ENCODE peak calls at places on chromosomes 1 and 21, in seven cellular contexts. Q, L, V, R, N, C and J are unnamed samples. For H3K36me3 and H3K4me1, the result is how much of the 10 kb centered on the place peaks cover.

GRCh38 chr21:46211786-46212720 is 16.5 kb downstream of the LSS start:
- DNase-seq in Q (peak), V (no peak), L (no peak), N (no peak), R (no peak), C (no peak), J (no peak)

GRCh38 chr1:166164995-166165660 is 1.7 kb downstream of the FAM78B start:
- DNase-seq in Q (peak), V (peak), C (peak), L (peak), N (peak), R (peak), J (peak)

GRCh38 chr1:230300322-230301301 is 125.5 kb downstream of the PGBD5 start:
- DNase-seq in V (no peak), L (no peak), N (no peak), Q (no peak), C (no peak), R (no peak), J (no peak)

GRCh38 chr1:158013840-158014520 is 20.5 kb downstream of the KIRREL1 start:
- DNase-seq in L (no peak), R (no peak), C (peak), N (no peak), Q (no peak), V (no peak), J (peak)

GRCh38 chr1:3226191-3226590 is 157.2 kb downstream of the PRDM16 start:
- DNase-seq in C (no peak), V (no peak), N (no peak), L (no peak), R (no peak), Q (no peak), J (no peak)

GRCh38 chr1:17305576-17306095 is 2.4 kb upstream of the PADI4 start:
- DNase-seq in Q (no peak), C (no peak), R (no peak), L (no peak), N (no peak), V (no peak), J (no peak)

GRCh38 chr1:93411000-93411399 is 36.9 kb upstream of the FNBP1L start:
- DNase-seq in R (no peak), C (peak), N (peak), Q (no peak), V (no peak), L (no peak), J (no peak)

GRCh38 chr1:41977329-41977728 is 58.6 kb upstream of the HIVEP3 start:
- DNase-seq in V (no peak), L (no peak), R (no peak), Q (no peak), C (no peak), N (no peak), J (no peak)

GRCh38 chr1:92923664-92924063 is 37.6 kb downstream of the DIPK1A start:
- DNase-seq in Q (no peak), C (no peak), V (no peak), N (no peak), L (no peak), R (no peak), J (peak)

GRCh38 chr1:112793631-112794565 is 78.8 kb upstream of the PPM1J start:
- DNase-seq in V (no peak), N (no peak), C (no peak), R (no peak), L (peak), Q (peak), J (no peak)

GRCh38 chr1:81714636-81715035 is 86.1 kb upstream of the ADGRL2 start:
- DNase-seq in N (no peak), C (no peak), Q (no peak), R (no peak), V (no peak), L (no peak), J (no peak)

GRCh38 chr1:53550201-53550741 is 91.1 kb downstream of the DMRTB1 start:
- DNase-seq in L (peak), R (no peak), V (peak), N (no peak), C (peak), Q (peak), J (no peak)

GRCh38 chr1:47814592-47815436 is 182.4 kb downstream of the TRABD2B start:
- DNase-seq in L (no peak), Q (no peak), R (no peak), V (no peak), N (no peak), C (no peak), J (no peak)

GRCh38 chr1:158199840-158200239 is 19.1 kb downstream of the CD1D start:
- DNase-seq in L (no peak), V (no peak), C (no peak), R (peak), N (no peak), Q (no peak), J (no peak)

GRCh38 chr1:166603296-166603695 is 236.0 kb upstream of the POGK start:
- DNase-seq in V (no peak), L (no peak), N (no peak), R (no peak), Q (no peak), C (no peak), J (no peak)

GRCh38 chr1:54327386-54328116 is 78.6 kb downstream of the SSBP3 start:
- DNase-seq in C (peak), V (no peak), R (no peak), N (no peak), L (no peak), Q (no peak), J (peak)

GRCh38 chr21:25639167-25639921 is at the start of gene JAM2:
- DNase-seq in Q (peak), N (peak), C (peak), L (peak), R (no peak), V (peak), J (peak)

DNA sequence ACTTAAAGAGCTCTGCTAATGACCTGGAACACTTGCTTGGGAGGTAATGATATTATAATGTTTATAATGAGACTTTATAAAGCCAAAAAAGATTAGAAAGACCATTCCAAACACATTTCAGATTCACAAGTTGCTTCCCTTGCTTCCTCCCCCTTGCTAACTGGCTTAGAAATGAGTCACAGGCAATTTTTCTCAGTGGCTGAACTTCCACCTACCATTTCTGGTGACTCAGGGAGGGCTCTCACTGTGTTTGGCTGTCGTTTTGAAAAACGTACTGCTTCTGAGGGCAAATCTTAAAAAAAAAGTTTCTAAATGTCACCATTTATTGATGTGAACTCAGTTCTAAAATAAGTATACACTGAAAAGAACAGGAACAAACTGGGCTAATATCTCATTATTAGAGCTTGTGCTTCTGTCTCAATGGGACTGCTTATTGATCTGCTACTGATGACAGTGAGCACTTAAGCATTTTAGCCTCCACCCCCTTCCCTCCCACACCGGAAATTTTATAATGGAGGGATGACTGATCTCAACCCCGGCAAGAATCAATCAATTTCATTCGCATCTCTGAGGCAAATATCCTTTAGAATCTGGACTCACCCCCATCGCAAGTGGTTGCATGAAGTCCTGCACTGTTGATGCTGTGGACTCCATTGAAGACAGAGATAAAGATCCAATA is 278.3 kb downstream of the KCTD3 start:
- DNase-seq in L (peak), R (no peak), N (no peak), V (no peak), Q (no peak), C (no peak), J (peak)
- H3K36me3 ChIP-seq in L (under half), R (under half), N (under half), V (under half), Q (under half), C (under half), J (under half)

GRCh38 chr1:82927753-82928152 is 1071.2 kb downstream of the TTLL7 start:
- DNase-seq in L (no peak), V (no peak), N (peak), Q (no peak), C (no peak), R (no peak), J (no peak)

GRCh38 chr1:82934069-82934468 is 1064.9 kb downstream of the TTLL7 start:
- DNase-seq in N (no peak), Q (no peak), R (no peak), L (no peak), V (no peak), C (no peak), J (no peak)

GRCh38 chr1:82932207-82932606 is 1066.7 kb downstream of the TTLL7 start:
- DNase-seq in V (no peak), R (no peak), C (no peak), L (no peak), Q (no peak), N (no peak), J (no peak)

GRCh38 chr1:82932727-82933126 is 1066.2 kb downstream of the TTLL7 start:
- DNase-seq in N (no peak), R (no peak), L (no peak), V (no peak), C (no peak), Q (no peak), J (no peak)

DNA sequence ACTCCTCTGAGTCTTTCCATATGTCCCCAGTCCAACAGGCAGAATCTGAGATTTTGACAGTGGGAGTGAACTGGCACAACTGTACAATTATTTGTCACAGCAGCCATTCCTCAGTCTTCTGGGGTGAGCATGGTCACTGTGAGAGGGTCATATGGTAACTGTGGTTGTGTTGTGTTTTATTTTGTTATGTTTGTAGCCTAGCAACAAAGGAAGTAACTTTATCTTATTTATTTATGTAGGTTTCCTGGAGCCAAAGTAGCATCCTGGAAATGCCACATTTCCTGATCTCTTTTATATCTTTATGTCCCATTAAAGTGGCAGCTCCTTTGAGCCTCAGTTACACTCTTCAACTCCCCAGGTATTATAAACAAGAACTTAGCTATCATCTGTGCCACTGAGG is 1067.9 kb downstream of the TTLL7 start:
- DNase-seq in R (no peak), C (no peak), Q (no peak), V (no peak), N (no peak), L (no peak), J (no peak)
- H3K4me3 ChIP-seq in R (no peak), C (no peak), Q (no peak), V (no peak), N (no peak), L (no peak), J (no peak)

GRCh38 chr1:202578565-202578964 is 131.7 kb downstream of the SYT2 start:
- DNase-seq in Q (no peak), R (no peak), L (peak), N (no peak), V (no peak), C (no peak), J (peak)
- H3K4me1 ChIP-seq in Q (under half), R (under half), L (under half), N (under half), V (half or more), C (under half), J (half or more)

GRCh38 chr1:217542837-217543236 is 88.1 kb downstream of the GPATCH2 start:
- DNase-seq in R (no peak), C (no peak), V (no peak), Q (no peak), L (no peak), N (no peak), J (no peak)
- H3K36me3 ChIP-seq in R (under half), C (under half), V (under half), Q (under half), L (under half), N (under half), J (under half)

DNA sequence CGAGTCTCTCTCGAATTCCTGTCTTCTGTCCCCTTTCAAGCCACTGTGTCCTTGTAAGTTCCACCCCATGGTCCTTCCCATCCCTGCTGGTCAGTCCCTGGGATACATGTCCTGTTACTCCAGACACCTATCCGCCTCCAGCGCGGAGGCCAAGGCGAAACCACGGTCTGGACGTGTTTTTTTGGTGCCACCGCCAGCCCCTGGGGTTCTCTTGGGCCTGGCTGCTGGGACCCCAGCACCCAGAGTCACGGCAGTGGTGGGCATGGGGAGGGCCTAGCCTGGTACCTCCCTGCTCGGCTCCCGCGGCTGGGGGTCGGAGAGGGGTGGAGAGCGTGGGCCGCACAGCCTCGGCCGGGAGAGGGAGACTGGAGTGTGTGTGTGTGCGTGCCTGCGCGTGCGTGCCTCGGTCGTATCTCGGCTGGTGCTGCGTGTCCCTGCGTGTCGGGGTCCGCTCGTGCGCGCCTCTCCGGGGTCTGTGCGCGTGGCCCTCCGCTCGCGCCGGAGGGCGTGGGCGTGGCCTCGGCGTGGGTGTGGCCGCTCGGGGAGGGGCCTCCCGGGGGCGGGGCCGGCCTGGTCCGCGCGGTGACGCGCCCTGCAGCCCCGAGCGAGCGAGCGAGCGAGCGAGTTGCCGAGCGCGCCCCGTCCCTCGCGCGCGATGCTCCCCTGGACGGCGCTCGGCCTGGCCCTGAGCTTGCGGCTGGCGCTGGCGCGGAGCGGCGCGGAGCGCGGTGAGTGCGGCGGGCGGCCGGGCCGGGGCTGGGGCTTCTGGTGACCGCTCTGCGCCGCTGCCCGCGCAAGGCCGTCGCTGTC is at the start of gene VWA1:
- DNase-seq in R (peak), C (peak), Q (peak), V (peak), N (no peak), L (peak), J (peak)
- H3K4me3 ChIP-seq in R (peak), C (peak), Q (peak), V (peak), N (peak), L (peak), J (peak)

DNA sequence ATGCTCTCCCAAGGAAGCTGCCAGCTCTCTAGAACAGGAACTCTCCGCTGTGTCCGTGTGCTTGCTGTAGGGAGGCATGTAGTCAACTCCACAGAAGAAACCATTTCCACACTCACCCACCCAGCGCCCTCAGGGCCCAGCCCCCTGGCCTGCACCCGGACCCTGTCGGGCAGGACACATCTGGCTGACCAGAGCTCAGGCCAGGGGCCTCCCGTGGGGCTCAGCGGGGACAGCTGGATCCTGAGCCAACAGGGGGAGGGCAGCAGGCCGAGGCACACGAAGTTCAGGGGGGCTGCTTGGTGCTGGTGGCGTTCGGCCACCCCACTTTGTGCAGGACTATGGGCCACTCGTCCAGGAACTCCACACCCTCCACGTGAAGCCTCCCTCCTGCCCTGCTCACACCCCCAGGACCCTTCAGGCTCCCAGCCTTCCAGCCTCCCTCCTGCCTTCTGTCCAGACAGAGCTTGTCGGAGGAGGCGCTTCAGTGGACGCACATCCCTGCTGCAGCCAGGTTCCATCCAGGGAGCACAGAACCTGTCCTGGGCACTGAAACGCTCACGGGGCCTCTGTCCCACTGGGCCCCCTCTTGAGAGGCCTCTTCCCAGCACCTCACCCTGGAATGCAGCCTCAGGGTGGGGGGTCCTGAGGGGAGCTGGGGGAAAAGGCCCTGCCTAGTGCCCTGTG is 15.0 kb upstream of the FAAP20 start:
- DNase-seq in Q (peak), R (no peak), L (no peak), N (no peak), C (no peak), V (no peak), J (peak)
- H3K4me1 ChIP-seq in Q (under half), R (under half), L (half or more), N (under half), C (under half), V (half or more), J (half or more)

DNA sequence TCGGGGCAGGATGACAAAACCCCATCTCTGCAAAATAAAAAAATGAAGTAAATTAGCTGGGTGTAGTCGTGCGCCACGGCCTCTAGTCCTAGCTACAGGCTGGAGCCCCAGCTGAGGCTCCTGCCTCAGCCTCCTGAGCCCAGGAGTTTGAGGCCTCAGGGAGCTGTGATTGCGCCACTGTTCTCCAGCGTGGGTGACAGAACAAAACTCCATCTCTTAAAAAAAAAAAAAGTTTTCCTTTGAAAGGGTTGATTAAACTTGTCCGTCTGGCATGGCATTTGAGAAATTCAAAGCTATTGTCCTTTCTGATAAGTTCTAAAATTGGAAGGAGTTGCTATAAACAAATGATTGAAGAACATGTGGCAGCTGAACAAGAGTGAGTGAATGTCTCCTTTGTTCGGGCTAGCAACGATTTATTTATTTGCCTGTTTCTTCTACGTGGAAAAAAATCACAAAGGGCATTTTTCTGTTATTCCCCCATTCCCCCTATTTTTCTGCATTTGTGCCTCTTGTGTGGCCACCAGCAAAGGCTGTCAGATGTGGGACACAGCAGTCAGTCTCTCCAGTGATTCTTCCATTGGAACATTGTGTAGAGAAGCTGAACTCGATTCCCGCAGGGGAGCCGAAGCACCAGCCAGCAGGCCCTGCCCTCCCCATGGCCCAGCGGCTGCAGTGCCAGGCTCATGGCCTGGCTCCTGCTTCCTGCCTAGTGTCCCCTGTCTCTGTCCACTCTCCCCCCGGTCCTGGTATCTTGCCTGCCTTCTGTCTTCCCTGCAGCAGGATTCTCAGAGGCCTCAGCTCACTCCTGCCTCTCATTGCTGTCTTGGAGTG is 21.5 kb upstream of the PWP2 start:
- DNase-seq in R (no peak), V (peak), Q (no peak), N (no peak), L (no peak), C (no peak), J (no peak)
- H3K36me3 ChIP-seq in R (under half), V (half or more), Q (under half), N (half or more), L (under half), C (half or more), J (half or more)

DNA sequence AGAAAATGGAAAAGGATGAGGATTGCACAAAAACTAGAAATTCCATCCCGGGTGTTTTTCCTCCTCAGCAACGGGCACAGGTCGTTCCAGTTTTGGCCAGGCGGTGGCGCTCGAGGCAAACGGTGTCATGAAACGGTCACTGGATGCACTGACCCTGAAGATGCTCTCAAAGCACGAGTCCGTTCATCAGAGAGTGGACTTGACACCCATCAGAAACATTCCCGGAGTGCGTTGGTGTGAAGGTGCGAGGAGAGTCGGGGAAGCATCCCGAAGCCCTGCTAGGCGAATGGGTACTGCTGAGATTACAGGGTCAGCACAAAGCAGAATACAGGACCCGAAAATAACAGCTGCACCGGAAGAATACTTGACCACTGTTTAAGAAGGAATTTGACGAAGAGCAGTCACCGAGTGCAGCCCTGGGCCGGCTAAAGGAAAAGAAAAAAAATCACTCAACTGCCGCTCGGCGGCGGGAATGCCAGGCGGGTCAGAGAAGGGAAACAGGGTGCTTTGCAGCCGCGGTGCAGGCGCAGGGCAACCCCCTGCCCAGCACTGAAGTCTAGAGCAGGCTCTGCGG is 71.7 kb upstream of the ETS2 start:
- DNase-seq in R (peak), L (peak), Q (peak), V (peak), C (peak), N (peak), J (peak)
- H3K4me3 ChIP-seq in R (no peak), L (peak), Q (peak), V (peak), C (peak), N (peak), J (no peak)

DNA sequence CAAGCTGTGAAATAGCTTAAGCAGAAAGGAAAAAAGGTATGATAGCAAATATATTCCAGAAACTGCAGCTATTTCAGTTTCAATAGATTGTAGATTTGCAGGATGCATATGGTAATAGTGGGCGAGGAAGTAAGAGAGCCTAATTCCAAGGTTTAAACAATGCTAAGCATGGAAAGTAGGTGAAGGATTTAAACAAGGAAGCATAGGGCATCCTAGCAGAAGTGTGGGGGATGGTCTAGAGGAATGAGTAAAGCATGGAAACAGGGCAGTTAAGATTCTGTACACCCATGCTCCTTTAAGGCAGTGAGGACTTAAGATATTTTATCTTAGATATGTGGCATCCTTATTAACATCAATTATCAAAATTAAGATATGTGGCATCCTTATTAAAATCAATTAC is 2.6 kb downstream of the IVNS1ABP start:
- DNase-seq in Q (no peak), R (peak), N (no peak), C (peak), L (no peak), V (no peak), J (peak)
- H3K4me1 ChIP-seq in Q (under half), R (under half), N (under half), C (under half), L (under half), V (half or more), J (under half)